ENCODE peak calls at places on chromosome 9, in nine cellular contexts. T, A, Y, J, K, S, B, X and I are unnamed samples.
A peak's percentile ranks its signal among the peaks of the same experiment; 100 is the strongest.

GRCh38 chr9:129696803-129697110 is 31.3 kb downstream of the PRRX2 start:
- DNase-seq in J (no peak), X (no peak), K (no peak), B (no peak), T (no peak), A (no peak), Y (no peak), S (no peak), I (no peak)

GRCh38 chr9:128078504-128079434 is 10.7 kb downstream of the SLC25A25 start:
- DNase-seq in S (no peak), B (no peak), J (peak; percentile 50), A (no peak), Y (peak; percentile 51), X (no peak), T (peak; percentile 63), K (peak; percentile 58), I (no peak)

GRCh38 chr9:91775011-91775707 is 174.9 kb downstream of the ROR2 start:
- DNase-seq in A (peak; percentile 83), T (peak; percentile 58), X (no peak), Y (peak; percentile 66), J (peak; percentile 37), K (peak; percentile 64), S (peak; percentile 65), B (peak; percentile 59), I (no peak)

GRCh38 chr9:116546711-116547581 is 140.2 kb upstream of the TRIM32 start:
- DNase-seq in A (no peak), X (no peak), S (no peak), K (peak; percentile 46), B (no peak), Y (peak; percentile 34), J (peak; percentile 43), T (peak; percentile 48), I (no peak)

GRCh38 chr9:136268776-136269175 is 23.2 kb upstream of the QSOX2 start:
- DNase-seq in B (no peak), Y (no peak), T (no peak), S (no peak), X (no peak), K (no peak), A (no peak), J (no peak), I (no peak)

GRCh38 chr9:18947772-18948391 is 85.1 kb downstream of the SAXO1 start:
- DNase-seq in S (no peak), T (peak; percentile 6), B (no peak), K (no peak), X (no peak), Y (no peak), J (no peak), A (no peak), I (no peak)

GRCh38 chr9:130887494-130888144 is 9.0 kb downstream of the QRFP start:
- DNase-seq in A (no peak), K (no peak), S (no peak), X (no peak), J (no peak), B (no peak), Y (no peak), T (peak; percentile 38), I (no peak)

GRCh38 chr9:92176068-92176799 is 61.0 kb upstream of the SPTLC1 start:
- DNase-seq in J (no peak), B (no peak), S (no peak), K (no peak), T (no peak), A (no peak), X (no peak), Y (peak; percentile 8), I (no peak)

GRCh38 chr9:93699650-93700049 is 123.3 kb downstream of the PHF2 start:
- DNase-seq in J (no peak), X (no peak), B (peak; percentile 24), Y (no peak), T (no peak), A (no peak), K (no peak), S (no peak), I (no peak)
- H3K4me3 ChIP-seq in J (no peak overlapping the region), X (no peak overlapping the region), B (no peak overlapping the region), Y (no peak overlapping the region), T (no peak overlapping the region), A (no peak overlapping the region), K (no peak overlapping the region), S (no peak overlapping the region), I (no peak overlapping the region)

GRCh38 chr9:97923529-97924108 is 1.3 kb upstream of the TRMO start:
- DNase-seq in Y (peak; percentile 80), B (peak; percentile 78), A (peak; percentile 81), J (peak; percentile 72), X (peak; percentile 23), T (peak; percentile 80), S (peak; percentile 57), K (peak; percentile 87), I (peak; percentile 87)
- H3K4me3 ChIP-seq in Y (no peak overlapping the region), B (no peak overlapping the region), A (peak overlapping the region; percentile 78), J (peak overlapping the region; percentile 17), X (peak overlapping the region; percentile 84), T (peak overlapping the region; percentile 46), S (peak overlapping the region; percentile 88), K (peak overlapping the region; percentile 46), I (no peak overlapping the region)

DNA sequence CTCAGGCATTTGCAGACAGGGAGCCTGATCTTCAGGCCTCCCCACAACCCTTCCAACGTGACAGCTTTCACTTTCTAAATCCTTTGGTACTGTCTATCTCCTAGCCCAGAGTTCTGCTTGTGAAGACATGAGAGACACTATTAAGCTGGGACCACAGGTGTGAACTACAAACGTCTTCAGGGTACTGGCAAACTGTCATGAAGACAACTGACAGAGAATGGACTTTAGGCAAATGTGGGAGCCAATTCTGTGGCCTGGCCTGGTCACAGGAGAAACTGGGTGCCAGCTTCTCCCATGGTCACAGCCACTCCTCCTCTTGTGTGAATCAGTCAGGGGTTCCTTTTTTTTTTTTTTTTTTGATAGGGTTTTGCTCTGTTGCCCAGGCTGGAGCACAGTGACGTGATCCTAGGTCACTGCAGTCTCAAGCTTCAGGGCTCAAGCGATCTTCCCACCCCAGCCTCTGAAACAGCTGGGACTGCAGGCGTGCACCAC is 10.4 kb downstream of the TRIM14 start:
- DNase-seq in X (no peak), Y (no peak), A (no peak), B (no peak), S (peak; percentile 37), K (no peak), T (no peak), J (no peak), I (no peak)
- H3K4me3 ChIP-seq in X (no peak overlapping the region), Y (no peak overlapping the region), A (peak overlapping the region; percentile 35), B (no peak overlapping the region), S (peak overlapping the region; percentile 10), K (no peak overlapping the region), T (no peak overlapping the region), J (no peak overlapping the region), I (no peak overlapping the region)

DNA sequence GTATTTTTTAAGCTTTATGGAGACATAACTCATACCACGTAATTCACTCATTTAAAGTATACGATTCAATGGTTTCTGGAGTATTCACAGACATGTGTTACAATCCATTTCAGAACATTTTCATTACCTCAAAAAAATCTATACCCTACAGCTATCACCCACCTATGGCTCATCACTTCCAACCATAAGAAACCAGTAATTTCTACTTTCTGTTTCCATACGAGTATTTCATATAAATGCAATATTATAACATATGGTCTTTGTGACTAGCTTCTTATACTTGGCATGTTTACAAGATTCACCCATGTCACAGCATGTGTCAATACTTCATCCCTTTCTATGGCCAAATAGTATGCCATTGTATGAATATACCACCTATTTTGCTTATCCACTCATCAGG is 18.8 kb downstream of the UBQLN1 start:
- DNase-seq in X (no peak), S (no peak), B (no peak), A (no peak), K (no peak), T (no peak), Y (no peak), J (no peak), I (no peak)
- H3K4me3 ChIP-seq in X (no peak overlapping the region), S (no peak overlapping the region), B (no peak overlapping the region), A (no peak overlapping the region), K (no peak overlapping the region), T (no peak overlapping the region), Y (no peak overlapping the region), J (no peak overlapping the region), I (no peak overlapping the region)

DNA sequence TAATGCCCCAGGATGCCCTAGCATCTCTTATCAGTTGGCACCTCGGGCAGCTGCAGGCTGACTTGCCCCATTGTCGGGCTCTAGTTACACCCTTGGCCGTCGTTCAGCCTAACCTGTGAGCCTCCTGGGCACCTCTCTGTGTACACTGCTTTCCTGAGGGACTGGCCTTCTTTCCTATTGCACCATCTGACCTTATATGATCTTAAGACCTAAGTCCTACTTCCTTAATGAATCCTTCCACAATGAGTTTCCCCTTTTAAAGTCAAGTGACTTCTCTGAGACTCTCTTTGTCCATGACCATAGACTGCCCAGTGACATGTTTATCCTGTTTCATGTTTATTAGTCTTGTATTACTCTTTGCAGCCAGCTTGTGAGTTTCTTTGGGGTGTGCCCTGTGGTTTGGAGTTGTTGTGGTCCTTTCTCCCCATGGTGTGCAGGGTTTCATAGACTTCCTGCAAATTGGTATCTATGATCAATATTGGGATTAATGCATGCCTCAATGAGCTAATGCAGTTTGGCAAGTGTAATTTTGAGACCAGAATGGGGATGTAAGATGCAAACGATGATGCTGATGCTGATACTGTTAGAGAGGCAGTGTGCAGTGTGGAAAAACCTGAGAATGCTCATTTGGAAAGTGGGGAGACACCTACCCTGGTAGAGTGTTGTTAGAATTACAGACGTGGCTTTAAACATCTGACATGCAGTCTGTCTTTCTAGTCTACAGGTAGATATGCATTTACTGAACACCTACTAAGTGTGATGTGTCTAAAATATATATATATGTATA is 5.0 kb downstream of the DAPK1 start:
- DNase-seq in J (no peak), K (no peak), B (peak; percentile 70), Y (no peak), T (no peak), S (no peak), A (no peak), X (no peak), I (no peak)
- H3K4me3 ChIP-seq in J (no peak overlapping the region), K (no peak overlapping the region), B (no peak overlapping the region), Y (no peak overlapping the region), T (no peak overlapping the region), S (no peak overlapping the region), A (peak overlapping the region; percentile 27), X (no peak overlapping the region), I (no peak overlapping the region)

DNA sequence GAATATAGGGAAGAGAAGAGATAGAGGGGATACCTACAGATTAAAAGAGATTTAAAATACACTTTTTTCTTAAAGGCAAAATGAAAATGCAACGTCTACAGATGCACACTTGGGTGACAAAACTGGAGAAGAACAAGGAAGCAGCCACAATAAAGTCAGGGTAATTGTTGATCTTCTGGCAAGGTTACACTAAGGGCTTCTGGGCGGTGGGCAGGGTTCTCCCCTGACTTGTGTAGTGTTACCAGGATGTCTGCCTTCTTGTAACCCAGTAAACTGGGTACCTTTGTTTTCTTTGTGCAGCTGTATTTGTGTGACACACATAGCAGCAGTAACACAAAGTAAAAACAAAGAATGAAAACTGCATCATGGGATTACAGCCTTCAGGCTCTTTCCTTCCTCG is 37.8 kb downstream of the EPB41L4B start:
- DNase-seq in S (no peak), K (no peak), A (no peak), X (no peak), J (no peak), T (no peak), Y (no peak), B (no peak), I (no peak)
- H3K4me3 ChIP-seq in S (no peak overlapping the region), K (no peak overlapping the region), A (no peak overlapping the region), X (no peak overlapping the region), J (no peak overlapping the region), T (no peak overlapping the region), Y (no peak overlapping the region), B (no peak overlapping the region), I (no peak overlapping the region)

GRCh38 chr9:72537671-72538070 is 16.3 kb downstream of the TMC1 start:
- DNase-seq in S (no peak), K (no peak), Y (no peak), J (no peak), X (no peak), A (no peak), B (no peak), T (no peak), I (no peak)
- H3K4me3 ChIP-seq in S (no peak overlapping the region), K (no peak overlapping the region), Y (no peak overlapping the region), J (no peak overlapping the region), X (no peak overlapping the region), A (no peak overlapping the region), B (no peak overlapping the region), T (no peak overlapping the region), I (no peak overlapping the region)